ENCODE peak calls at places on chromosomes 11 and 22, in seven cellular contexts. S, L, M, J, F, K and R are unnamed samples.

GRCh38 chr11:120612363-120613263 is 101.1 kb downstream of the GRIK4 start:
- DNase-seq in S (peak), L (no peak), M (no peak), J (peak), F (no peak), K (no peak), R (no peak)

GRCh38 chr11:1201395-1202153 is 21.3 kb upstream of the MUC5B start:
- DNase-seq in S (no peak), L (no peak), M (no peak), J (no peak), F (no peak), K (no peak), R (no peak)

GRCh38 chr11:79561496-79561895 is 120.7 kb upstream of the TENM4 start:
- DNase-seq in S (no peak), L (no peak), M (no peak), J (no peak), F (no peak), K (no peak), R (no peak)

GRCh38 chr11:1931791-1932480 is 12.4 kb downstream of the TNNT3 start:
- DNase-seq in S (no peak), L (no peak), M (no peak), J (no peak), F (no peak), K (peak), R (no peak)

GRCh38 chr11:72349616-72350218 is 84.6 kb downstream of the CLPB start:
- DNase-seq in S (no peak), L (no peak), M (no peak), J (no peak), F (no peak), K (no peak), R (no peak)

GRCh38 chr22:29947410-29948387 is 64.7 kb downstream of the MTMR3 start:
- DNase-seq in S (no peak), L (no peak), M (no peak), J (peak), F (no peak), K (no peak), R (no peak)

GRCh38 chr11:68954970-68955958 is 25.5 kb downstream of the MRGPRD start:
- DNase-seq in S (peak), L (peak), M (no peak), J (peak), F (no peak), K (peak), R (no peak)

GRCh38 chr11:10925149-10925926 is 67.5 kb upstream of the ZBED5 start:
- DNase-seq in S (no peak), L (peak), M (no peak), J (no peak), F (no peak), K (no peak), R (peak)

GRCh38 chr11:94199367-94200130 is 70.9 kb downstream of the PANX1 start:
- DNase-seq in S (no peak), L (no peak), M (no peak), J (no peak), F (no peak), K (no peak), R (no peak)

GRCh38 chr11:130652671-130653335 is 204.4 kb downstream of the ADAMTS15 start:
- DNase-seq in S (peak), L (no peak), M (peak), J (no peak), F (no peak), K (no peak), R (peak)

GRCh38 chr22:47201996-47202818 is 439.8 kb downstream of the TBC1D22A start:
- DNase-seq in S (no peak), L (no peak), M (peak), J (no peak), F (no peak), K (peak), R (no peak)

GRCh38 chr22:30251661-30252226 is 5.2 kb upstream of the LIF start:
- DNase-seq in S (no peak), L (no peak), M (no peak), J (no peak), F (no peak), K (no peak), R (no peak)

GRCh38 chr11:59144579-59145345 is 2.1 kb downstream of the FAM111A start:
- DNase-seq in S (peak), L (peak), M (peak), J (peak), F (peak), K (peak), R (no peak)

GRCh38 chr11:47071341-47071740 is 105.3 kb downstream of the ARFGAP2 start:
- DNase-seq in S (no peak), L (no peak), M (no peak), J (no peak), F (no peak), K (no peak), R (no peak)
- TF ChIP-seq POLR2AphosphoS5 in S (no peak), L (no peak), M (no peak), J (no peak), F (no peak), K (no peak), R (no peak)

GRCh38 chr22:40506762-40507161 is 129.8 kb downstream of the MRTFA start:
- DNase-seq in S (no peak), L (no peak), M (no peak), J (no peak), F (no peak), K (no peak), R (no peak)

GRCh38 chr22:40499187-40499753 is 128.9 kb downstream of the SGSM3 start:
- DNase-seq in S (peak), L (no peak), M (no peak), J (peak), F (peak), K (no peak), R (no peak)

GRCh38 chr22:40498454-40499186 is 128.2 kb downstream of the SGSM3 start:
- DNase-seq in S (no peak), L (peak), M (no peak), J (peak), F (peak), K (no peak), R (no peak)

GRCh38 chr22:40504285-40505249 is 132.0 kb downstream of the MRTFA start:
- DNase-seq in S (no peak), L (no peak), M (no peak), J (no peak), F (no peak), K (no peak), R (no peak)

DNA sequence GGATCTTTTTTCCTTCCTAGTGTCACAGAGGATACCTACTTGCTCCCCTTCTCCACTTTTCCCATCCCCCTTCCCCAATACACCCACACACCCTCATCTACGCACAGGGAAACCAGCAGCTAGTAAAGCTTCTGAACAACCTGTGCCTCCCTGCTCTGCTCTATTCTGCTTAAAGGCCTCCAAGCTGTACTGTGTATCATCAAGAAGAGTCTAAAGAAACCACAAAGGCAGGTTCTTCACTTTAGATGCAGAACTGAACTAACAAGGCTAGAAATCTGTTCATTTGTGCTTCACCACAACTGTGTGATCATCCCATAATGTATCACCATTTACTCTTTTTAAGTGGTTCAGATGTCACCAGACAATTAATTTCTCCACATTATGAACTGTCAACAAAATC is 132.5 kb downstream of the SGSM3 start:
- DNase-seq in S (no peak), L (no peak), M (no peak), J (no peak), F (no peak), K (no peak), R (no peak)
- H3K4me3 ChIP-seq in S (no peak), L (no peak), M (no peak), J (no peak), F (no peak), K (no peak), R (no peak)

GRCh38 chr11:125348141-125348651 is 147.9 kb downstream of the FEZ1 start:
- DNase-seq in S (no peak), L (peak), M (no peak), J (no peak), F (no peak), K (peak), R (no peak)

GRCh38 chr11:125347261-125347585 is 148.8 kb downstream of the FEZ1 start:
- DNase-seq in S (no peak), L (no peak), M (no peak), J (no peak), F (no peak), K (peak), R (no peak)

GRCh38 chr11:125345706-125346561 is 150.1 kb downstream of the FEZ1 start:
- DNase-seq in S (peak), L (peak), M (peak), J (peak), F (no peak), K (peak), R (peak)

GRCh38 chr11:125344846-125345705 is 151.0 kb downstream of the FEZ1 start:
- DNase-seq in S (no peak), L (no peak), M (no peak), J (no peak), F (no peak), K (peak), R (no peak)

GRCh38 chr11:125346565-125347260 is 149.4 kb downstream of the FEZ1 start:
- DNase-seq in S (no peak), L (no peak), M (no peak), J (no peak), F (no peak), K (peak), R (no peak)
- H3K27ac ChIP-seq in S (peak), L (no peak), M (no peak), J (no peak), F (no peak), K (no peak), R (peak)

GRCh38 chr11:77471520-77472234 is 2.2 kb downstream of the PAK1 start:
- DNase-seq in S (peak), L (peak), M (peak), J (no peak), F (no peak), K (no peak), R (no peak)

GRCh38 chr11:77473001-77473800 is 693 bp downstream of the PAK1 start:
- DNase-seq in S (peak), L (peak), M (peak), J (no peak), F (no peak), K (peak), R (no peak)

GRCh38 chr11:77475206-77475605 is 1.3 kb upstream of the PAK1 start:
- DNase-seq in S (no peak), L (no peak), M (no peak), J (no peak), F (no peak), K (no peak), R (no peak)

GRCh38 chr11:77474509-77475070 is 696 bp upstream of the PAK1 start:
- DNase-seq in S (no peak), L (no peak), M (no peak), J (no peak), F (no peak), K (no peak), R (no peak)

DNA sequence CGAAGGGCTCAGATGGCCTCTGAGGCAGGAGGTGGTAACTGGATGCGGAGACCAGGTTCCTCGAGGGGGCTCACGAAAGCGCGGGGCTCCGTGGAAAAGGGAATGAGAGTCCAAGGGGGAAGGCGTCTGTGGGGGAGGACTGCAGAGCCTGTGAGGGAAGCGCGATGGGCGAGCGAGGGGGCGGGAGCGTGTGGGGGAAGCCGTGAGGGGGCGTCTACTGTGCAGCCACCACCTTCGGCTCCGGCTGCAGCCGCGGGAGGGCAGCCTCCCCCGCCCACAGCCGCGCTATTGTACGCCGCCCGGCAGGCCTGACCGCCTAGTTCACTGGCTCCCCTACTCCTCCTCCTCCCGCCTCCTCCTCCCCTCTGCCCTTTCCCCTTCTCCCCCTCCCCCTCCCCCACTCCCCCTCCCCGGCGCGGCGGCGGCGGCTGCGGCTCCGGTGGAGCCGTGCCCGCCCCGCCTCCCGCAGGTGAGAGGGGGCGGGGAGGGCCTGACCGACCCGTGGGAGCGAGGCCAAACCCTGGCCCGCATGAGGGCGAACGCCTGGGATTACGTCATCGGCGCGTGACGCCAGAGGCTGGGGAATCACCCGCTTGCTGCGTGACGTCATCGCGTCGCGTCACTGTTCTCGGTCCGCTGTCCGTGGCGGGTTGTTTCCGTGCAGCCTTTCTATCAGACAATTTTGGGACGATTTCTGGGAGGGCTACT is at the start of gene PAK1:
- DNase-seq in S (peak), L (peak), M (peak), J (peak), F (peak), K (peak), R (no peak)
- TF ChIP-seq POLR2AphosphoS5 in S (peak), L (no peak), M (peak), J (no peak), F (peak), K (peak), R (no peak)